ENCODE peak calls at places on chromosomes 13 and 19, in four cellular contexts. J is DND-41, S is MM.1S, O is IMR-90. X is an unnamed sample. For H3K4me1, the result is how much of the 10 kb centered on the place peaks cover.

GRCh38 chr19:15149704-15150103 is 42.5 kb downstream of the SYDE1 start:
- DNase-seq in J (no peak), O (no peak), S (no peak), X (no peak)

GRCh38 chr19:6393074-6393981 is at the start of gene GTF2F1:
- DNase-seq in J (peak), S (peak), O (peak), X (peak)

GRCh38 chr13:113802090-113802531 is 43.1 kb downstream of the TMEM255B start:
- DNase-seq in S (peak), J (no peak), O (peak), X (no peak)

GRCh38 chr19:31943305-31943704 is 402.1 kb upstream of the ZNF507 start:
- DNase-seq in S (no peak), O (no peak), J (no peak), X (no peak)

GRCh38 chr19:38079926-38080380 is 144.1 kb downstream of the DPF1 start:
- DNase-seq in O (peak), S (peak), J (no peak), X (peak)

GRCh38 chr19:22831211-22831610 is 880 bp upstream of the ZNF723 start:
- DNase-seq in O (no peak), S (no peak), J (no peak), X (no peak)

GRCh38 chr13:106373304-106373988 is 162.0 kb downstream of the EFNB2 start:
- DNase-seq in S (no peak), O (no peak), J (peak), X (peak)

GRCh38 chr19:12205296-12205695 is 42.4 kb downstream of the ZNF136 start:
- DNase-seq in O (no peak), J (no peak), S (no peak), X (no peak)

GRCh38 chr13:33270906-33271538 is 14.5 kb downstream of the STARD13 start:
- DNase-seq in J (no peak), S (no peak), O (peak), X (no peak)

GRCh38 chr13:33224686-33225085 is 60.9 kb downstream of the STARD13 start:
- DNase-seq in J (no peak), O (peak), S (no peak), X (no peak)

GRCh38 chr19:48518207-48518606 is 6.6 kb upstream of the LMTK3 start:
- DNase-seq in S (no peak), J (no peak), O (no peak), X (no peak)

GRCh38 chr19:45681391-45682015 is 10.2 kb downstream of the SNRPD2 start:
- DNase-seq in S (peak), J (peak), O (peak), X (peak)

GRCh38 chr13:78022164-78022877 is 103.7 kb upstream of the EDNRB start:
- DNase-seq in O (peak), J (peak), S (peak), X (peak)

GRCh38 chr13:21371011-21371410 is 88.1 kb downstream of the ZDHHC20 start:
- DNase-seq in S (no peak), O (no peak), J (no peak), X (no peak)

GRCh38 chr13:89740994-89741678 is 1606.4 kb upstream of the MIR17HG start:
- DNase-seq in J (no peak), S (no peak), O (no peak), X (no peak)

GRCh38 chr13:48648446-48648845 is 5.3 kb upstream of the CYSLTR2 start:
- DNase-seq in J (no peak), O (no peak), S (no peak), X (no peak)

GRCh38 chr13:48655291-48655690 is 1.6 kb downstream of the CYSLTR2 start:
- DNase-seq in J (peak), O (no peak), S (no peak), X (no peak)

GRCh38 chr13:48656621-48657020 is 2.9 kb downstream of the CYSLTR2 start:
- DNase-seq in O (no peak), J (no peak), S (no peak), X (no peak)

GRCh38 chr13:48654511-48654910 is 782 bp downstream of the CYSLTR2 start:
- DNase-seq in O (no peak), J (no peak), S (no peak), X (no peak)

DNA sequence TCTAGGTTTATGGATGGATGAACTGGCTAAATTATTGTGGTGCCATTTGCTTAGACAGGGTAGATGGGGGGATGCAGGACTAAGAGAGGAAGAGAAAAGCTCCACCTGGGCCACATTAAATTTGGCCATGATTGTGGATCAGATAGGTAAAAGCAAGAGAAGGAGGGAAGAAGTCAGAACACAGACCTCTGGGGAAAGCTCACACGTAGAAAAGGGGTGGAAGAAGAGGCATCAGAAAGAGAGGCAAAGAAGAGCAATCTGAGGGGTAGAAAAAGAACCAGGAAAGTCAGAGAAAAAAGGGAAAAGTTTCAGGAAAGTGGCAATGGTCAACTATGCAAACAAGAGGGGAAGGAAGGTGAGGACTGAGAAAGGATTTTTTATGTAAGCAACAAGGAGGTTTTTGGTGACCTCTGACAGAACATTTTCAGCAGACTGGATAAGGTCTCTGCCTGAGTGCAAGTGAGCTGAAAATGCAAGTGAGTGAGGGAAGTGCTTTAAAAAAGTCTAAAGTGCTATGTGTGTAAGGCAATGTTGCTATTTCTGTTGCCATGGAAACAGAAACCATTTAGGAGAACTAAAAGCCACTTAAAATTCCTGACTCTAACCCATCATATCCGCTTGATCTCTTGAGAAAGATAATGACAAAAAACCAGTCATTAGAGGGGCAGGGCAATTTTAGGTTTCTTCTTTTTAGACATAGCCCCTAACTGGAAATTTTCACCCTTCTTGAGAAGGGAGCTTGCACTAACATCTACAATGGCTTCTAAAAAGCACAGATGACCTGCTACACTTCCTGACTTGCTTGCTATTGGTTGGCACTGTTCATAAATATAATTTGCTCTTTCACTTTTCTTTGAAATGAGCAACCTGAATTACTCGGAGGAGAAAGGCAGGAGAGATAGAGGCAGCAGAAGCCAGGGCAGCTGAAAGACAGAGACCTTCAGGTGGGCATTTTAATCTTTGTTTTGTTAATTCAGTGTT is at the start of gene CYSLTR2:
- DNase-seq in J (peak), S (no peak), O (peak), X (no peak)
- H2AFZ ChIP-seq in J (peak), S (no peak), O (no peak), X (no peak)

GRCh38 chr19:292951-293350 is 1.7 kb upstream of the PLPP2 start:
- DNase-seq in O (no peak), S (peak), J (no peak), X (no peak)
- TF ChIP-seq CTCF in O (no peak), S (no peak), J (no peak), X (no peak)

GRCh38 chr19:17950310-17951150 is 16.4 kb upstream of the KCNN1 start:
- DNase-seq in O (no peak), J (no peak), S (no peak), X (no peak)
- H3K4me1 ChIP-seq in O (under half), J (under half), S (under half), X (under half)

GRCh38 chr19:17393914-17394313 is at the start of gene CCDC194:
- DNase-seq in J (no peak), O (no peak), S (no peak), X (no peak)
- H2AFZ ChIP-seq in J (no peak), O (peak), S (no peak), X (no peak)

GRCh38 chr19:13902993-13903555 is 2.8 kb downstream of the BRME1 start:
- DNase-seq in J (peak), S (peak), O (no peak), X (peak)
- TF ChIP-seq CTCF in J (peak), S (peak), O (peak), X (peak)

GRCh38 chr13:98507060-98507797 is 69.7 kb downstream of the STK24 start:
- DNase-seq in J (no peak), O (no peak), S (no peak), X (no peak)

GRCh38 chr13:98504371-98504963 is 72.4 kb downstream of the STK24 start:
- DNase-seq in O (no peak), S (no peak), J (no peak), X (no peak)

GRCh38 chr13:98508280-98509074 is 68.4 kb downstream of the STK24 start:
- DNase-seq in S (no peak), J (no peak), O (peak), X (no peak)

GRCh38 chr13:98504029-98504351 is 72.9 kb downstream of the STK24 start:
- DNase-seq in J (no peak), O (no peak), S (no peak), X (no peak)

GRCh38 chr13:98506343-98507059 is 70.4 kb downstream of the STK24 start:
- DNase-seq in S (no peak), J (no peak), O (no peak), X (no peak)
- H3K4me1 ChIP-seq in S (under half), J (under half), O (under half), X (under half)

GRCh38 chr13:31970237-31970930 is 61.2 kb upstream of the FRY start:
- DNase-seq in O (peak), S (no peak), J (no peak), X (no peak)
- H2AFZ ChIP-seq in O (no peak), S (no peak), J (no peak), X (no peak)

GRCh38 chr13:59478908-59479307 is 684.8 kb downstream of the DIAPH3 start:
- DNase-seq in S (no peak), O (no peak), J (no peak), X (no peak)

GRCh38 chr13:59475911-59476310 is 687.8 kb downstream of the DIAPH3 start:
- DNase-seq in S (no peak), O (no peak), J (no peak), X (no peak)

GRCh38 chr13:59479629-59480028 is 684.1 kb downstream of the DIAPH3 start:
- DNase-seq in O (no peak), J (no peak), S (no peak), X (no peak)

GRCh38 chr13:59476376-59476775 is 687.4 kb downstream of the DIAPH3 start:
- DNase-seq in O (peak), S (no peak), J (no peak), X (no peak)

GRCh38 chr13:59477011-59477410 is 686.7 kb downstream of the DIAPH3 start:
- DNase-seq in S (no peak), J (no peak), O (no peak), X (peak)
- TF ChIP-seq CTCF in S (no peak), J (peak), O (peak), X (peak)